ENCODE peak calls at places on chromosomes 1 and 21, in eight cellular contexts. I, X, Q, E, B, N, V and T are unnamed samples.
A peak's percentile ranks its signal among the peaks of the same experiment; 100 is the strongest.

GRCh38 chr1:26025517-26025916 is 3.9 kb downstream of the EXTL1 start:
- DNase-seq in I (no peak), X (no peak), Q (no peak), E (no peak), B (no peak), N (no peak), V (no peak), T (no peak)

GRCh38 chr1:27033059-27033746 is 20.6 kb upstream of the TENT5B start:
- DNase-seq in I (no peak), X (no peak), Q (no peak), E (no peak), B (no peak), N (no peak), V (no peak), T (no peak)

GRCh38 chr1:43706598-43707190 is 642 bp upstream of the ST3GAL3 start:
- DNase-seq in I (no peak), X (peak; percentile 22), Q (peak; percentile 23), E (no peak), B (no peak), N (peak; percentile 28), V (no peak), T (peak; percentile 31)

GRCh38 chr1:15760520-15761211 is 2.1 kb downstream of the FBLIM1 start:
- DNase-seq in I (no peak), X (no peak), Q (peak; percentile 36), E (peak; percentile 25), B (no peak), N (no peak), V (no peak), T (no peak)

GRCh38 chr1:230909974-230910754 is 41.8 kb upstream of the C1orf198 start:
- DNase-seq in I (no peak), X (no peak), Q (no peak), E (no peak), B (no peak), N (no peak), V (no peak), T (no peak)

GRCh38 chr21:25362375-25363267 is 244.7 kb downstream of the MRPL39 start:
- DNase-seq in I (no peak), X (no peak), Q (no peak), E (no peak), B (no peak), N (peak; percentile 24), V (no peak), T (no peak)

GRCh38 chr1:209416660-209417059 is 166.9 kb upstream of the CAMK1G start:
- DNase-seq in I (no peak), X (no peak), Q (no peak), E (no peak), B (no peak), N (no peak), V (no peak), T (no peak)

GRCh38 chr1:109624215-109625010 is 4.8 kb downstream of the AMPD2 start:
- DNase-seq in I (no peak), X (no peak), Q (no peak), E (no peak), B (peak; percentile 55), N (peak; percentile 53), V (peak; percentile 75), T (no peak)

GRCh38 chr1:154838988-154839387 is 31.1 kb downstream of the KCNN3 start:
- DNase-seq in I (no peak), X (no peak), Q (no peak), E (no peak), B (no peak), N (no peak), V (no peak), T (no peak)

GRCh38 chr1:40944326-40944725 is 35.2 kb upstream of the CTPS1 start:
- DNase-seq in I (no peak), X (no peak), Q (no peak), E (no peak), B (no peak), N (no peak), V (no peak), T (no peak)

GRCh38 chr1:161013104-161013590 is 7.8 kb downstream of the F11R start:
- DNase-seq in I (no peak), X (no peak), Q (no peak), E (no peak), B (no peak), N (no peak), V (no peak), T (no peak)

GRCh38 chr1:25825605-25826004 is 5.9 kb downstream of the MTFR1L start:
- DNase-seq in I (no peak), X (no peak), Q (no peak), E (no peak), B (no peak), N (no peak), V (no peak), T (no peak)

GRCh38 chr1:26799479-26800133 is 11.9 kb downstream of the PIGV start:
- DNase-seq in I (peak; percentile 69), X (no peak), Q (no peak), E (no peak), B (no peak), N (no peak), V (no peak), T (no peak)

GRCh38 chr1:29708381-29708780 is 472.1 kb downstream of the PTPRU start:
- DNase-seq in I (no peak), X (no peak), Q (no peak), E (no peak), B (no peak), N (no peak), V (no peak), T (no peak)

GRCh38 chr1:86687595-86687994 is 16.8 kb upstream of the SH3GLB1 start:
- DNase-seq in I (no peak), X (no peak), Q (no peak), E (no peak), B (no peak), N (no peak), V (no peak), T (no peak)

GRCh38 chr21:33817663-33818433 is 97.8 kb downstream of the ATP5PO start:
- DNase-seq in I (no peak), X (no peak), Q (no peak), E (no peak), B (no peak), N (no peak), V (no peak), T (no peak)

GRCh38 chr1:16032388-16033100 is 10.7 kb downstream of the CLCNKA start:
- DNase-seq in I (peak; percentile 57), X (peak; percentile 90), Q (peak; percentile 92), E (peak; percentile 71), B (peak; percentile 50), N (peak; percentile 93), V (peak; percentile 70), T (peak; percentile 91)

GRCh38 chr1:225709101-225709500 is 56.2 kb upstream of the ENAH start:
- DNase-seq in I (no peak), X (no peak), Q (no peak), E (no peak), B (no peak), N (no peak), V (no peak), T (no peak)

GRCh38 chr1:67571406-67571805 is 113.6 kb upstream of the GADD45A start:
- DNase-seq in I (no peak), X (no peak), Q (no peak), E (no peak), B (no peak), N (no peak), V (no peak), T (no peak)

GRCh38 chr1:4652631-4653327 is 1.6 kb upstream of the AJAP1 start:
- DNase-seq in I (no peak), X (peak; percentile 79), Q (peak; percentile 87), E (no peak), B (peak; percentile 51), N (peak; percentile 86), V (no peak), T (peak; percentile 82)

GRCh38 chr1:175015243-175015642 is 8.0 kb downstream of the MRPS14 start:
- DNase-seq in I (no peak), X (no peak), Q (no peak), E (no peak), B (no peak), N (no peak), V (no peak), T (no peak)

DNA sequence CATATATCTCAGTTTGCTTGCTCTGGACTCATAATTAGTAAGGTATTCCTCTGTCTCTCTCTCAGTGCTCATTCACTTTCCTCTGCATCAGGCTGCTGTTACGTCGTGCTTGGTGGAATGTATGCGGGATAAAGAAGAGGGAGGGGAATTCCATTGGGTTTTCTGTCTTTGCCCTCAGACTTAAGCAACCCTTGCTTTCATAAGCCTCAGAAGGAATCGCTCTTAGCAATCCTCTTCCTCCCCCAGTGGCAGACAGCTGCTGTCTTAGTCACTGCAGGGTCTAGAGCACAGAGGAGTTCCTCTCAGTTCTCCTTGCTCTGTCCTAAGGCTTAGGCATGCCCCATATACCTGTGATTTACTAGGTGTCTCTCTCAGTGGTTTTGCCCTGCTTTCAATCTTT is 19.1 kb upstream of the NTMT2 start:
- DNase-seq in I (peak; percentile 67), X (no peak), Q (peak; percentile 31), E (peak; percentile 27), B (no peak), N (peak; percentile 46), V (no peak), T (no peak)
- TF ChIP-seq CTCF in I (peak; percentile 41), X (no peak), Q (peak; percentile 8), E (no peak), B (no peak), N (no peak), V (no peak), T (no peak)

GRCh38 chr1:228151170-228151513 is 1.4 kb downstream of the GJC2 start:
- DNase-seq in I (no peak), X (no peak), Q (no peak), E (no peak), B (no peak), N (no peak), V (no peak), T (no peak)
- TF ChIP-seq CTCF in I (no peak), X (no peak), Q (no peak), E (no peak), B (no peak), N (no peak), V (no peak), T (no peak)

DNA sequence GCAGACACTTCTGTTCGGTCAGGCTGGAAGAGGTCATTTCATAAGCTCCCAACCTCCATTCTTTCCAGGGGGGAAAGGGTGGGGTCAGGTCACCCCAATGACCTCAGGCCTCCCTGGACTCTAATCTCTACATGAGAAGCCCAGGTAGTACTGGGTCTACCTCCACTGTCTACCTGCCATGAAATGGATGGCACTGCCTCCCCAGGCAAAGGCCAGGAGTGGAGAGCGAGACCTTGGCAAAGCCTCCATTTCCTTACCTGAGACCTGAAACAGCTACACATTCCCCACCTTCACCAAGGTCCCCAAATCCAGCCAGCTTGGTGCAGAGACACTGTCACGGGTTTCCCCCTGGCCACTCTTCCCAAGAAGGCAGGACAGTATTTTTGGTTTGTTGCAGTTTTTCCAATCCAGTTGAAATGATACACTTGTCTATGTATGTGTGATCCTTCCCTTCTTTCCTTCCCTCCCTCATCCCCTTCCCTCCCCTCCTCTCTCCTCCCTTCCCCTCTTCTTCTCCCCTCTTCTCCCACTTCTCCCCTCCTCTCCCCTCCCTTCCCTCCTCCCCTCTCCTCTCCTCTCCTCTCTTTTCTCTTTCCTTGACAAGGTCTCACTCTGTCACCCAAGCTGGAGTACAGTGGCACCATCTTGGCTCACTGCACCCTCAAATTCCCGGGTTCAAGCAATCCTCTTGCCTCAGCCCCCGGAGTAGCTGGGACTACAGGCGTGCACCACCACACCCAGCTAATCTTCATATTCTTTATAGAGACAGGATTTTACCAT is 16.1 kb downstream of the BTG2 start:
- DNase-seq in I (no peak), X (no peak), Q (no peak), E (no peak), B (no peak), N (no peak), V (no peak), T (no peak)
- TF ChIP-seq CTCF in I (no peak), X (no peak), Q (no peak), E (no peak), B (no peak), N (no peak), V (no peak), T (no peak)

GRCh38 chr1:54663723-54664122 is 22.1 kb downstream of the MROH7 start:
- DNase-seq in I (no peak), X (no peak), Q (no peak), E (no peak), B (no peak), N (no peak), V (no peak), T (no peak)
- TF ChIP-seq CTCF in I (no peak), X (no peak), Q (no peak), E (no peak), B (no peak), N (no peak), V (no peak), T (no peak)